ENCODE peak calls at places on chromosomes 7 and 10, in six cellular contexts. W is upper lobe of right lung, T is IMR-90, Z is endothelial cell of umbilical vein, S is brain microvascular endothelial cell, H is hepatocyte. K is an unnamed sample.
A peak's percentile ranks its signal among the peaks of the same experiment; 100 is the strongest.

GRCh38 chr10:119656760-119657159 is 5.6 kb downstream of the BAG3 start:
- DNase-seq in W (no peak), T (no peak), Z (no peak), S (no peak), H (no peak), K (no peak)

GRCh38 chr10:69866688-69867461 is 65.2 kb downstream of the COL13A1 start:
- DNase-seq in W (no peak), T (peak; percentile 84), Z (peak; percentile 80), S (peak; percentile 86), H (peak; percentile 80), K (peak; percentile 82)

GRCh38 chr7:130273081-130273699 is 6.5 kb downstream of the CPA2 start:
- DNase-seq in W (no peak), T (peak; percentile 48), Z (peak; percentile 24), S (no peak), H (peak; percentile 87), K (peak; percentile 86)

GRCh38 chr10:99431190-99431549 is 746 bp upstream of the GOT1 start:
- DNase-seq in W (peak; percentile 85), T (peak; percentile 41), Z (no peak), S (peak; percentile 4), H (peak; percentile 61), K (peak; percentile 40)

GRCh38 chr10:110671788-110672579 is 27.8 kb downstream of the RBM20 start:
- DNase-seq in W (peak; percentile 85), T (peak; percentile 67), Z (peak; percentile 73), S (peak; percentile 69), H (peak; percentile 84), K (peak; percentile 73)

GRCh38 chr7:147722119-147722518 is 868.4 kb upstream of the C7orf33 start:
- DNase-seq in W (no peak), T (no peak), Z (no peak), S (no peak), H (no peak), K (no peak)

GRCh38 chr7:151393031-151393977 is 16.5 kb downstream of the WDR86 start:
- DNase-seq in W (no peak), T (no peak), Z (no peak), S (no peak), H (no peak), K (no peak)

GRCh38 chr7:117750612-117751563 is 122.4 kb downstream of the CTTNBP2 start:
- DNase-seq in W (no peak), T (peak; percentile 50), Z (peak; percentile 21), S (no peak), H (peak; percentile 54), K (peak; percentile 63)

GRCh38 chr10:75967491-75967890 is 536.1 kb downstream of the LRMDA start:
- DNase-seq in W (no peak), T (no peak), Z (no peak), S (no peak), H (no peak), K (no peak)

GRCh38 chr10:129867780-129868179 is 96.3 kb downstream of the EBF3 start:
- DNase-seq in W (no peak), T (no peak), Z (no peak), S (no peak), H (no peak), K (no peak)

GRCh38 chr7:54581511-54581910 is 39.3 kb downstream of the VSTM2A start:
- DNase-seq in W (no peak), T (no peak), Z (no peak), S (no peak), H (no peak), K (no peak)

GRCh38 chr10:3091346-3091787 is 24.0 kb downstream of the PFKP start:
- DNase-seq in W (peak; percentile 81), T (peak; percentile 94), Z (peak; percentile 80), S (peak; percentile 95), H (peak; percentile 67), K (peak; percentile 98)

GRCh38 chr10:73968101-73968515 is 29.8 kb upstream of the VCL start:
- DNase-seq in W (no peak), T (no peak), Z (peak; percentile 67), S (no peak), H (no peak), K (peak; percentile 36)

GRCh38 chr10:5575482-5576153 is 50.9 kb downstream of the CALML3 start:
- DNase-seq in W (peak; percentile 51), T (peak; percentile 78), Z (no peak), S (no peak), H (peak; percentile 61), K (peak; percentile 49)

GRCh38 chr10:79491171-79491835 is 21.0 kb upstream of the EIF5AL1 start:
- DNase-seq in W (no peak), T (no peak), Z (no peak), S (no peak), H (no peak), K (no peak)

GRCh38 chr7:85774931-85775330 is 588.1 kb upstream of the SEMA3D start:
- DNase-seq in W (no peak), T (no peak), Z (no peak), S (no peak), H (no peak), K (no peak)

GRCh38 chr10:33155720-33156638 is 178.5 kb downstream of the NRP1 start:
- DNase-seq in W (no peak), T (peak; percentile 91), Z (no peak), S (peak; percentile 69), H (peak; percentile 72), K (peak; percentile 86)

GRCh38 chr7:80681272-80681885 is 42.9 kb downstream of the CD36 start:
- DNase-seq in W (no peak), T (peak; percentile 35), Z (peak; percentile 42), S (peak; percentile 47), H (peak; percentile 42), K (peak; percentile 72)

GRCh38 chr10:49076319-49076718 is 39.0 kb downstream of the VSTM4 start:
- DNase-seq in W (no peak), T (no peak), Z (no peak), S (no peak), H (no peak), K (no peak)

GRCh38 chr7:42192851-42193456 is 44.1 kb downstream of the GLI3 start:
- DNase-seq in W (no peak), T (peak; percentile 38), Z (peak; percentile 15), S (no peak), H (peak; percentile 17), K (peak; percentile 56)

GRCh38 chr7:135335628-135336139 is 102.0 kb downstream of the STRA8 start:
- DNase-seq in W (no peak), T (peak; percentile 28), Z (peak; percentile 73), S (peak; percentile 22), H (peak; percentile 91), K (peak; percentile 68)

GRCh38 chr10:12839349-12839927 is 162.1 kb downstream of the CCDC3 start:
- DNase-seq in W (no peak), T (no peak), Z (no peak), S (no peak), H (no peak), K (no peak)

GRCh38 chr7:100840470-100841100 is 11.9 kb upstream of the SLC12A9 start:
- DNase-seq in W (no peak), T (no peak), Z (no peak), S (no peak), H (no peak), K (no peak)

GRCh38 chr7:30329706-30330105 is 45.3 kb downstream of the ZNRF2 start:
- DNase-seq in W (no peak), T (no peak), Z (no peak), S (no peak), H (no peak), K (no peak)

GRCh38 chr10:71236286-71236685 is 23.9 kb downstream of the UNC5B start:
- DNase-seq in W (no peak), T (no peak), Z (no peak), S (no peak), H (peak; percentile 77), K (no peak)

GRCh38 chr10:99976886-99977391 is 32.8 kb downstream of the DNMBP start:
- DNase-seq in W (no peak), T (peak; percentile 92), Z (peak; percentile 87), S (peak; percentile 85), H (peak; percentile 61), K (peak; percentile 95)

GRCh38 chr10:108840944-108841343 is 1082.4 kb downstream of the XPNPEP1 start:
- DNase-seq in W (no peak), T (no peak), Z (no peak), S (no peak), H (no peak), K (no peak)

GRCh38 chr7:133851416-133851815 is 275.7 kb upstream of the LRGUK start:
- DNase-seq in W (no peak), T (no peak), Z (no peak), S (no peak), H (no peak), K (no peak)

DNA sequence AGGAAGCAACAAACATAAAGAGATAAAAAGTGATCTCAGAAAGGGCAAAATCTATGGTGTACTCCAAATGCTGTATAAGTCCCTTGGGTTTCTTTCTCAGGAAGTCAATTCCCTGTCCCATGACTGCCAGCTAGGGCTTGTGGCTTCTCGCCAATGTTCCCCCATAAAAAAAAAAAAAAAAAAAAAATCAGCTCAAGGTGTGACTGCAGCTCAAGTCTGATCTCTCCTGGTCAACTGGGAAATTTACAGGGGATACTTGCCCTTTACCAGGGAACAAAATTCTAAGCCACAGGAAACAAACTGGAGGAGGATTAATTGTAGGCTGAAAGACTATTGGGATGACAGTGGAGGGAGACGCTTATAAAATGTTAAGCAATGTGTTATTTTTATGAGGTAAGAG is 76.0 kb downstream of the PCGF5 start:
- DNase-seq in W (no peak), T (no peak), Z (peak; percentile 40), S (no peak), H (no peak), K (peak; percentile 60)
- H3K4me3 ChIP-seq in W (no peak overlapping the region), T (no peak overlapping the region), Z (no peak overlapping the region), S (no peak overlapping the region), H (no peak overlapping the region), K (no peak overlapping the region)

GRCh38 chr10:27724287-27724686 is 21.3 kb downstream of the MKX start:
- DNase-seq in W (no peak), T (no peak), Z (no peak), S (no peak), H (no peak), K (no peak)
- TF ChIP-seq CTCF in W (peak; percentile 5), T (peak; percentile 34), Z (peak; percentile 10), S (peak; percentile 39), H (peak; percentile 8), K (peak; percentile 32)

GRCh38 chr7:158549834-158550700 is 37.6 kb downstream of the PTPRN2 start:
- DNase-seq in W (no peak), T (no peak), Z (no peak), S (no peak), H (no peak), K (no peak)
- H3K4me3 ChIP-seq in W (peak overlapping the region; percentile 27), T (no peak overlapping the region), Z (no peak overlapping the region), S (no peak overlapping the region), H (no peak overlapping the region), K (no peak overlapping the region)

GRCh38 chr10:52213511-52213831 is 100.6 kb upstream of the DKK1 start:
- DNase-seq in W (no peak), T (peak; percentile 75), Z (no peak), S (peak; percentile 67), H (peak; percentile 53), K (peak; percentile 39)
- TF ChIP-seq CTCF in W (no peak), T (no peak), Z (no peak), S (no peak), H (peak; percentile 2), K (no peak)

DNA sequence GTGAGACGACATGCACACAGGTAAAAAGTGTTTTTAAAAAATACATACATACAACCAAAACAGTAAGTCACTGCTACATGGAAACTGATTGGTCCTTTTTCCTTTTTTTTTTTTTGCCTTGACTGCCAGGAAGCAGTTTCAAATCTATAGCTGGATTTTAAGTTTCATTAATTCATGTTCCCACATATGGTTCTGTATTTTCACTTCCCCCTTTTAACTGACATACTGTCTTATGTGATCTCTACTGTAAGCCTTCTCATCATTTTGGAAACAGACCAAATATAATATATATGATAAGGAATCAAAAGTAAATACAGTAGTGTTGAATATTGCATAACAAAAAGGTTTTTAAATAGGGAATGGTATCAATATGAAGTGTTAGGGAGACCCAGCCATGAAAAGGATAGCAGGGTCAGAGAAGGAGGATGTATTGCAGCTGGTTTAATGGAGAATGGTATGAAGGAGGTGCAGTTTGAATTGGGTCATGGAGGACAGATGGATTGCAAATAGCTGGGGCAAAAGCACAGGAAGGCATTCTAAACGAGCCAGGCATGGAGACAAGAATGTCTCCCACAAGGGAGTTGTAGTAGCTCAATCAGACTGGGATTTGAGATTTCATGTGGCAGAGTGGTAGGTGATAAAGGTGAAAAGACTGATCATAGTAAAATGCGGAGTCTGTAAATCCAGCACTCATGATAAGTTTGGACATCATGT is 5.4 kb downstream of the CAV1 start:
- DNase-seq in W (no peak), T (no peak), Z (no peak), S (no peak), H (no peak), K (no peak)
- H3K4me3 ChIP-seq in W (peak overlapping the region; percentile 68), T (peak overlapping the region; percentile 19), Z (peak overlapping the region; percentile 48), S (peak overlapping the region; percentile 4), H (no peak overlapping the region), K (no peak overlapping the region)

K was measured in choroid plexus epithelial cell.